ENCODE peak calls at places on chromosome X, in five cellular contexts. One of them, this sample, is unnamed.

GRCh38 chrX:68354869-68355628 is 78.2 kb downstream of the OPHN1 start:
- DNase-seq in ovary: no peak
- DNase-seq in body of pancreas: no peak
- DNase-seq in AG10803: no peak
- DNase-seq in A549: no peak
- DNase-seq in this sample: no peak

GRCh38 chrX:103678199-103678993 is 8.1 kb downstream of the MORF4L2 start:
- DNase-seq in ovary: no peak
- DNase-seq in body of pancreas: no peak
- DNase-seq in AG10803: peak
- DNase-seq in A549: no peak
- DNase-seq in this sample: no peak

GRCh38 chrX:115174548-115174947 is 14.7 kb upstream of the RBMXL3 start:
- DNase-seq in ovary: no peak
- DNase-seq in body of pancreas: no peak
- DNase-seq in AG10803: no peak
- DNase-seq in A549: no peak
- DNase-seq in this sample: no peak

GRCh38 chrX:44228621-44229020 is 114.9 kb downstream of the EFHC2 start:
- DNase-seq in ovary: no peak
- DNase-seq in body of pancreas: no peak
- DNase-seq in AG10803: no peak
- DNase-seq in A549: no peak
- DNase-seq in this sample: no peak

GRCh38 chrX:45709381-45709780 is 508.7 kb upstream of the DIPK2B start:
- DNase-seq in ovary: no peak
- DNase-seq in body of pancreas: no peak
- DNase-seq in AG10803: peak
- DNase-seq in A549: no peak
- DNase-seq in this sample: no peak

GRCh38 chrX:153590961-153591956 is 7.7 kb downstream of the CCNQ start:
- DNase-seq in ovary: no peak
- DNase-seq in body of pancreas: peak
- DNase-seq in AG10803: no peak
- DNase-seq in A549: no peak
- DNase-seq in this sample: no peak

GRCh38 chrX:129932137-129932791 is 26.3 kb downstream of the UTP14A start:
- DNase-seq in ovary: peak
- DNase-seq in body of pancreas: peak
- DNase-seq in AG10803: peak
- DNase-seq in A549: peak
- DNase-seq in this sample: peak

GRCh38 chrX:153465691-153466380 is 4.5 kb downstream of the HAUS7 start:
- DNase-seq in ovary: no peak
- DNase-seq in body of pancreas: no peak
- DNase-seq in AG10803: no peak
- DNase-seq in A549: no peak
- DNase-seq in this sample: no peak

GRCh38 chrX:99001286-99001685 is 1408.8 kb downstream of the PCDH19 start:
- DNase-seq in ovary: no peak
- DNase-seq in body of pancreas: no peak
- DNase-seq in AG10803: no peak
- DNase-seq in A549: no peak
- DNase-seq in this sample: no peak

GRCh38 chrX:151488677-151489076 is 74.8 kb upstream of the PASD1 start:
- DNase-seq in ovary: no peak
- DNase-seq in body of pancreas: no peak
- DNase-seq in AG10803: no peak
- DNase-seq in A549: peak
- DNase-seq in this sample: no peak

DNA sequence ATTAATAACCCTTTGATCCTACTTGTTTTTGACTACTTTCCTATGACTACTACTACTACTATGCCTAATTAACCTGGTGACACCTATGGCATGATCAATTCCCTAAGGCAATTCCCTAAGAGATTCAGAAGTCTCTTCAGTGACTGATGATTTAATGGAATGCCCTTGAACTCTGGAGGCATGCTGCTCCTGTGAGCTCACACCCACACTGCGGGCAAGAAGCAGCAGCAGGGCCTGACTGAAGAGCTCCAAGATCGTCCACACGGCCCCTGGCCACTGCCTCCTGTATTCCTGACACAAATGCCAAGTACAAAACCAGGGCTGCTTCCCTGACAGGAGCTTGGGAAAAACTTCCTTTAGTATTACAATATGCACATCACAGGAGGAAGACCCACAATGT is 74.2 kb upstream of the STS start:
- DNase-seq in ovary: no peak
- DNase-seq in body of pancreas: no peak
- DNase-seq in AG10803: no peak
- DNase-seq in A549: no peak
- DNase-seq in this sample: no peak
- TF ChIP-seq CTCF in ovary: no peak
- TF ChIP-seq CTCF in body of pancreas: no peak
- TF ChIP-seq CTCF in AG10803: no peak
- TF ChIP-seq CTCF in A549: no peak
- TF ChIP-seq CTCF in this sample: no peak

GRCh38 chrX:11540532-11541377 is 125.0 kb downstream of the ARHGAP6 start:
- DNase-seq in ovary: no peak
- DNase-seq in body of pancreas: no peak
- DNase-seq in AG10803: no peak
- DNase-seq in A549: no peak
- DNase-seq in this sample: no peak

GRCh38 chrX:11546917-11547316 is 118.8 kb downstream of the ARHGAP6 start:
- DNase-seq in ovary: no peak
- DNase-seq in body of pancreas: no peak
- DNase-seq in AG10803: no peak
- DNase-seq in A549: no peak
- DNase-seq in this sample: no peak

GRCh38 chrX:11541510-11541909 is 124.2 kb downstream of the ARHGAP6 start:
- DNase-seq in ovary: no peak
- DNase-seq in body of pancreas: no peak
- DNase-seq in AG10803: no peak
- DNase-seq in A549: no peak
- DNase-seq in this sample: no peak

DNA sequence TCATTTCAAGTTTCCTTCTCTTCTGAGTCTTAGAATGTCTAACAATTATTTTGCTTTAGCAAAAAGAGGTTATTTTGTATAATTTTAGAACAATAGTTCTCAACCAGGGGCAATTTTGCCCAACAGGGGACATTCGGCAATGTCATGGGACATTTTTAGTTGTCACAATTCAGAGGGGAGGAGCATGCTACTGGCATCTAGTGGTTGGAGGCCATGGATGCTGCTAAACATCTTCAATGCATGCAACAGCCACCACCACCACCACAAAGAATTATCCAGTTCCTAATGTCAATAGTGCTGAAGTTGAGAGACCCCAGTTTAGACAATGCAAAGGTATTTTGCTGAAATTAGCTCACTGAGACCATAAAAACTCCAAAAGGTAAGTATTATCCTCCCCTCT is 122.5 kb downstream of the ARHGAP6 start:
- DNase-seq in ovary: no peak
- DNase-seq in body of pancreas: no peak
- DNase-seq in AG10803: no peak
- DNase-seq in A549: no peak
- DNase-seq in this sample: no peak
- TF ChIP-seq CTCF in ovary: no peak
- TF ChIP-seq CTCF in body of pancreas: no peak
- TF ChIP-seq CTCF in AG10803: no peak
- TF ChIP-seq CTCF in A549: no peak
- TF ChIP-seq CTCF in this sample: no peak

GRCh38 chrX:23436875-23437274 is 102.2 kb downstream of the PTCHD1 start:
- DNase-seq in ovary: no peak
- DNase-seq in body of pancreas: no peak
- DNase-seq in AG10803: no peak
- DNase-seq in A549: no peak
- DNase-seq in this sample: no peak

GRCh38 chrX:23435108-23435507 is 100.5 kb downstream of the PTCHD1 start:
- DNase-seq in ovary: no peak
- DNase-seq in body of pancreas: no peak
- DNase-seq in AG10803: no peak
- DNase-seq in A549: no peak
- DNase-seq in this sample: no peak

GRCh38 chrX:23434356-23434884 is 99.8 kb downstream of the PTCHD1 start:
- DNase-seq in ovary: peak
- DNase-seq in body of pancreas: peak
- DNase-seq in AG10803: peak
- DNase-seq in A549: no peak
- DNase-seq in this sample: no peak

DNA sequence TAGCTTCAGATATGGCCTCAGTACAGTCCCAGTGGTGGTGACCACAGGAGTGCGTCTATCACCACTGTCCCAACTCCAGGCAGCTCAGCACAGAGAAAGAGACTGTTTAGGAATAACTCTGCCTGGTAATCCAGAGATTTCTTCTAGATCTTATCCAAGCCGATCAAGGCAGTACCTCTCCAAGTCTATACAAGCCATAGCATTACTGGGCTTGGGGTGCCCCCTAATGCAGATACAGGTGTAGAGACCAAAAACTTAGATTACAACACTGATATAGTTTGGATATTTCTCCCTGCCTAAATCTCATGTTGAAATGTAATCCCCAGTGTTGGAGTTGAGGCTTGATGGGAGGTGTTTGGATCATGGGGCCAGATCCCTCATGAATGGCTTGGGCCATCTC is 100.9 kb downstream of the PTCHD1 start:
- DNase-seq in ovary: no peak
- DNase-seq in body of pancreas: no peak
- DNase-seq in AG10803: no peak
- DNase-seq in A549: no peak
- DNase-seq in this sample: no peak
- TF ChIP-seq CTCF in ovary: no peak
- TF ChIP-seq CTCF in body of pancreas: no peak
- TF ChIP-seq CTCF in AG10803: no peak
- TF ChIP-seq CTCF in A549: no peak
- TF ChIP-seq CTCF in this sample: no peak

GRCh38 chrX:12497832-12498591 is 293.2 kb upstream of the PRPS2 start:
- DNase-seq in ovary: no peak
- DNase-seq in body of pancreas: no peak
- DNase-seq in AG10803: no peak
- DNase-seq in A549: peak
- DNase-seq in this sample: peak
- TF ChIP-seq CTCF in ovary: no peak
- TF ChIP-seq CTCF in body of pancreas: no peak
- TF ChIP-seq CTCF in AG10803: no peak
- TF ChIP-seq CTCF in A549: no peak
- TF ChIP-seq CTCF in this sample: peak

GRCh38 chrX:38175140-38175539 is 45.5 kb downstream of the SRPX start:
- DNase-seq in ovary: peak
- DNase-seq in body of pancreas: peak
- DNase-seq in AG10803: no peak
- DNase-seq in A549: peak
- DNase-seq in this sample: peak
- TF ChIP-seq CTCF in ovary: peak
- TF ChIP-seq CTCF in body of pancreas: no peak
- TF ChIP-seq CTCF in AG10803: peak
- TF ChIP-seq CTCF in A549: peak
- TF ChIP-seq CTCF in this sample: peak

GRCh38 chrX:119389854-119390501 is 9.2 kb upstream of the SLC25A43 start:
- DNase-seq in ovary: no peak
- DNase-seq in body of pancreas: no peak
- DNase-seq in AG10803: no peak
- DNase-seq in A549: no peak
- DNase-seq in this sample: no peak

GRCh38 chrX:119389214-119389613 is 9.9 kb upstream of the SLC25A43 start:
- DNase-seq in ovary: no peak
- DNase-seq in body of pancreas: no peak
- DNase-seq in AG10803: no peak
- DNase-seq in A549: no peak
- DNase-seq in this sample: no peak

GRCh38 chrX:119393144-119393543 is 6.0 kb upstream of the SLC25A43 start:
- DNase-seq in ovary: no peak
- DNase-seq in body of pancreas: no peak
- DNase-seq in AG10803: no peak
- DNase-seq in A549: no peak
- DNase-seq in this sample: no peak

DNA sequence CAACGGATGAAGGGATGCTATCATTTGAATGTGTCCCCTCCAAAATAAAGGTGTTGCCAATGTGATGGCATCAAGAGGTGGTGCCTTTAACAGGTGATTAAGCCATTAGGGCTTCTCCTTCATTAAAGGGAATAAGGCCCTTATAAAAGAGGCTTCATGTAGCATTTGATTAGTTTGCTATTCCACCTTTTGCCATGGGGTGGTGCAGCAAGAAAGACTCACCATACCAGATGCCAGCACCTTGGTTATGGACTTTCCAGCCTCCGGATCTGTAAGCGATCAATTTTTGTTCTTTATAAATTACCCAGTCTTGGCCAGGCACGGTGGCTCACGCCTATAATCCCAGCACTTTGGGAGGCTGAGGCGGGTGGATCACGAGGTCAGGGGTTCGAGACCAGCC is 7.9 kb upstream of the SLC25A43 start:
- DNase-seq in ovary: no peak
- DNase-seq in body of pancreas: peak
- DNase-seq in AG10803: peak
- DNase-seq in A549: peak
- DNase-seq in this sample: no peak
- TF ChIP-seq CTCF in ovary: no peak
- TF ChIP-seq CTCF in body of pancreas: peak
- TF ChIP-seq CTCF in AG10803: peak
- TF ChIP-seq CTCF in A549: no peak
- TF ChIP-seq CTCF in this sample: no peak

GRCh38 chrX:117538441-117539418 is 577.9 kb downstream of the KLHL13 start:
- DNase-seq in ovary: no peak
- DNase-seq in body of pancreas: peak
- DNase-seq in AG10803: no peak
- DNase-seq in A549: no peak
- DNase-seq in this sample: no peak

GRCh38 chrX:117543885-117544284 is 572.7 kb downstream of the KLHL13 start:
- DNase-seq in ovary: no peak
- DNase-seq in body of pancreas: no peak
- DNase-seq in AG10803: no peak
- DNase-seq in A549: no peak
- DNase-seq in this sample: no peak
- TF ChIP-seq CTCF in ovary: no peak
- TF ChIP-seq CTCF in body of pancreas: no peak
- TF ChIP-seq CTCF in AG10803: no peak
- TF ChIP-seq CTCF in A549: no peak
- TF ChIP-seq CTCF in this sample: no peak